ENCODE peak calls at places on chromosomes 12 and 14, in six cellular contexts. O is tibial artery, F is Peyer's patch, T is choroid plexus epithelial cell, B is osteocyte, N is heart left ventricle. V is an unnamed sample.

GRCh38 chr12:11765817-11766794 is 116.6 kb downstream of the ETV6 start:
- DNase-seq in O (no peak), F (peak; percentile 85), T (peak; percentile 69), B (no peak), N (peak; percentile 33), V (no peak)

GRCh38 chr12:24489939-24490338 is 459.0 kb downstream of the BCAT1 start:
- DNase-seq in O (no peak), F (no peak), T (no peak), B (no peak), N (no peak), V (no peak)

GRCh38 chr12:64256166-64256800 is 34.2 kb upstream of the KICS2 start:
- DNase-seq in O (no peak), F (no peak), T (peak; percentile 83), B (no peak), N (no peak), V (peak; percentile 23)

GRCh38 chr12:9843416-9843815 is 16.1 kb downstream of the KLRF1 start:
- DNase-seq in O (no peak), F (no peak), T (no peak), B (no peak), N (no peak), V (no peak)

GRCh38 chr12:40632933-40633332 is 59.3 kb upstream of the CNTN1 start:
- DNase-seq in O (no peak), F (no peak), T (no peak), B (no peak), N (no peak), V (no peak)

GRCh38 chr14:96599076-96599475 is 96.9 kb downstream of the PAPOLA start:
- DNase-seq in O (no peak), F (no peak), T (no peak), B (no peak), N (no peak), V (no peak)

GRCh38 chr12:89571481-89572190 is 45.8 kb upstream of the POC1B start:
- DNase-seq in O (no peak), F (no peak), T (peak; percentile 36), B (no peak), N (no peak), V (peak; percentile 78)

GRCh38 chr14:50928002-50928635 is 16.2 kb downstream of the PYGL start:
- DNase-seq in O (peak; percentile 33), F (no peak), T (peak; percentile 85), B (no peak), N (no peak), V (peak; percentile 97)

GRCh38 chr12:46110220-46110700 is 119.9 kb upstream of the SCAF11 start:
- DNase-seq in O (no peak), F (peak; percentile 57), T (no peak), B (no peak), N (peak; percentile 53), V (no peak)

GRCh38 chr14:105475269-105475915 is 771 bp downstream of the CRIP2 start:
- DNase-seq in O (peak; percentile 71), F (no peak), T (no peak), B (no peak), N (peak; percentile 79), V (no peak)

GRCh38 chr12:31558521-31558920 is 32.4 kb downstream of the DENND5B start:
- DNase-seq in O (no peak), F (no peak), T (no peak), B (no peak), N (no peak), V (no peak)

GRCh38 chr12:59431266-59431665 is 164.6 kb upstream of the SLC16A7 start:
- DNase-seq in O (no peak), F (no peak), T (peak; percentile 38), B (no peak), N (no peak), V (no peak)
- TF ChIP-seq CTCF in O (no peak), F (peak; percentile 4), T (peak; percentile 32), B (peak; percentile 59), N (no peak), V (peak; percentile 29)

DNA sequence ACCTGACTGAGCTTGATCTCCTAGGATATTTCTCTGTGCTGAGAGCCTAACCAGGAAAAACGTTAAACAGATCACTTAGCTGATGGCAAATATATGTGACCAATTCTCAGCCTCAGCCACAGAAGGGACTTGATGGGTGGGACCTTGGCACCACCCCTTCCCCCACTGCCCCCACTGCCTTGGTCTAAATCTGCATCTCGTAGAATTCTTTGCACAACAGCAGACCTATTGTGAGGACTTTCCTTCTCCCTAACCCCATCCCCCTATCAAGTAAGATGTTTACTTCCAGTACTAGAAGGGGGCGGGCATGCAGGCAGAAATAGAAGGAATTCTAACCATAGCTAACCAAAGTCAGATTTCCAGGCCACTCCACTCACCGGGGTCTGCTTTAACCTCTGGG is 313.2 kb downstream of the PCNX1 start:
- DNase-seq in O (no peak), F (no peak), T (no peak), B (no peak), N (no peak), V (no peak)
- TF ChIP-seq CTCF in O (no peak), F (no peak), T (no peak), B (no peak), N (no peak), V (no peak)

DNA sequence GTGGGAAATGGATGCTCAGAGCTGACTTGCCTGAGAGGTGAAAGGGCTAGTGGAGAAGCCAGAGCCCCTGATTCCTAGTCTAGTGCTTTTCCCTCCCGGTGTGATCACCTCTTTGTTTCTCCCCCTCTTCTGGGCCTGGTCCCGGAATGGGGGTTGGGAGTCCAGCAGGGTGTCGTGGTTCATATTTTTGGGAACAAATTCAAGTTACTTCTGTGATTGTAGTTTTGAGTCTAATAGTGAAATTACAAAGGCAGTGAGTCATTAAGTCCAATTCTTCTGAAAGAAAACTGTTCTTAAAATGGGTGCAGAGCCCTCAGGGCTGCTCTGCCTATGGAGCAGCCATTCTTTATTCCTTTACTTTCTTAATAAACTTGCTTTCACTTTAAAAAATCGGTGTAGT is 7.6 kb downstream of the SUSD6 start:
- DNase-seq in O (no peak), F (no peak), T (no peak), B (no peak), N (no peak), V (no peak)
- TF ChIP-seq CTCF in O (no peak), F (no peak), T (no peak), B (no peak), N (no peak), V (no peak)

GRCh38 chr12:107990325-107990724 is 138.8 kb upstream of the WSCD2 start:
- DNase-seq in O (no peak), F (peak; percentile 45), T (peak; percentile 36), B (no peak), N (peak; percentile 23), V (no peak)
- TF ChIP-seq CTCF in O (peak; percentile 26), F (peak; percentile 30), T (peak; percentile 56), B (peak; percentile 44), N (peak; percentile 27), V (peak; percentile 24)

V was measured in AG09309.